ENCODE peak calls at places on chromosome 12, in four cellular contexts. L is HepG2, E is K562, W is A549. K is an unnamed sample.
A peak's percentile ranks its signal among the peaks of the same experiment; 100 is the strongest.

GRCh38 chr12:64427988-64428387 is 23.8 kb downstream of the XPOT start:
- DNase-seq in L (no peak), E (no peak), W (no peak), K (no peak)

GRCh38 chr12:24444634-24445033 is 495.2 kb upstream of the SOX5 start:
- DNase-seq in L (no peak), E (no peak), W (no peak), K (no peak)

GRCh38 chr12:2456122-2456812 is 338.5 kb upstream of the FKBP4 start:
- DNase-seq in L (no peak), E (no peak), W (no peak), K (no peak)

GRCh38 chr12:89235189-89235993 is 116.9 kb downstream of the DUSP6 start:
- DNase-seq in L (no peak), E (no peak), W (no peak), K (no peak)

GRCh38 chr12:54371328-54372112 is 7.2 kb upstream of the GPR84 start:
- DNase-seq in L (no peak), E (no peak), W (no peak), K (no peak)

GRCh38 chr12:42463671-42464070 is 125.9 kb downstream of the PRICKLE1 start:
- DNase-seq in L (no peak), E (no peak), W (no peak), K (no peak)

GRCh38 chr12:62722971-62723680 is 211.8 kb downstream of the PPM1H start:
- DNase-seq in L (no peak), E (no peak), W (no peak), K (no peak)

GRCh38 chr12:132761032-132761910 is at the start of gene ANKLE2:
- DNase-seq in L (peak; percentile 23), E (peak; percentile 85), W (peak; percentile 42), K (no peak)

GRCh38 chr12:24664151-24664550 is 284.8 kb downstream of the BCAT1 start:
- DNase-seq in L (no peak), E (no peak), W (no peak), K (no peak)

GRCh38 chr12:46147144-46147543 is 121.7 kb downstream of the SLC38A1 start:
- DNase-seq in L (no peak), E (no peak), W (no peak), K (no peak)

GRCh38 chr12:54025507-54026393 is 2.5 kb upstream of the HOXC6 start:
- DNase-seq in L (no peak), E (no peak), W (no peak), K (no peak)

GRCh38 chr12:113088971-113089756 is 32.6 kb downstream of the DTX1 start:
- DNase-seq in L (no peak), E (no peak), W (no peak), K (no peak)

GRCh38 chr12:123912415-123913385 is 59.9 kb downstream of the CCDC92 start:
- DNase-seq in L (peak; percentile 40), E (no peak), W (no peak), K (no peak)

GRCh38 chr12:131460516-131460915 is 250.4 kb upstream of the SFSWAP start:
- DNase-seq in L (no peak), E (no peak), W (no peak), K (no peak)

GRCh38 chr12:124804011-124804621 is 59.5 kb downstream of the SCARB1 start:
- DNase-seq in L (peak; percentile 63), E (peak; percentile 85), W (peak; percentile 58), K (peak; percentile 67)

GRCh38 chr12:40382217-40382616 is 157.4 kb downstream of the LRRK2 start:
- DNase-seq in L (no peak), E (no peak), W (no peak), K (no peak)

GRCh38 chr12:2229661-2230539 is 177.1 kb downstream of the CACNA1C start:
- DNase-seq in L (no peak), E (peak; percentile 21), W (no peak), K (no peak)

GRCh38 chr12:12582895-12583303 is 20.2 kb upstream of the DUSP16 start:
- DNase-seq in L (peak; percentile 71), E (no peak), W (peak; percentile 79), K (no peak)

GRCh38 chr12:91180577-91180976 is 2.0 kb downstream of the DCN start:
- DNase-seq in L (no peak), E (no peak), W (no peak), K (no peak)

GRCh38 chr12:31899136-31899535 is 60.1 kb upstream of the RESF1 start:
- DNase-seq in L (no peak), E (no peak), W (no peak), K (no peak)

GRCh38 chr12:112117685-112118084 is 7.7 kb upstream of the TRAFD1 start:
- DNase-seq in L (no peak), E (no peak), W (no peak), K (no peak)

GRCh38 chr12:124576061-124576650 is 8.7 kb upstream of the NCOR2 start:
- DNase-seq in L (no peak), E (no peak), W (no peak), K (no peak)

GRCh38 chr12:119328111-119328510 is 6.4 kb upstream of the CCDC60 start:
- DNase-seq in L (peak; percentile 6), E (peak; percentile 44), W (peak; percentile 12), K (peak; percentile 77)

GRCh38 chr12:22625671-22626251 is 790 bp downstream of the ETNK1 start:
- DNase-seq in L (peak; percentile 40), E (peak; percentile 35), W (peak; percentile 33), K (no peak)

GRCh38 chr12:126936181-126936851 is 1330.7 kb upstream of the TMEM132C start:
- DNase-seq in L (no peak), E (no peak), W (no peak), K (no peak)

GRCh38 chr12:89919241-89919906 is 210.7 kb upstream of the ATP2B1 start:
- DNase-seq in L (no peak), E (no peak), W (no peak), K (no peak)

GRCh38 chr12:3777206-3777809 is 24.4 kb upstream of the CRACR2A start:
- DNase-seq in L (peak; percentile 30), E (peak; percentile 15), W (peak; percentile 25), K (no peak)

GRCh38 chr12:133010657-133011297 is 24.6 kb downstream of the ZNF26 start:
- DNase-seq in L (no peak), E (no peak), W (no peak), K (no peak)

GRCh38 chr12:67220065-67220464 is 49.1 kb upstream of the CAND1 start:
- DNase-seq in L (peak; percentile 10), E (no peak), W (no peak), K (no peak)

GRCh38 chr12:100154472-100155247 is 12.0 kb upstream of the BLTP3B start:
- DNase-seq in L (peak; percentile 69), E (peak; percentile 71), W (peak; percentile 85), K (peak; percentile 98)

GRCh38 chr12:91507754-91508153 is 325.1 kb upstream of the DCN start:
- DNase-seq in L (no peak), E (no peak), W (no peak), K (no peak)

GRCh38 chr12:113016796-113017195 is 38.5 kb downstream of the OAS2 start:
- DNase-seq in L (no peak), E (no peak), W (no peak), K (no peak)

GRCh38 chr12:79926951-79927350 is 7.9 kb downstream of the PPP1R12A start:
- DNase-seq in L (no peak), E (no peak), W (no peak), K (no peak)

GRCh38 chr12:79927772-79928474 is 7.0 kb downstream of the PPP1R12A start:
- DNase-seq in L (no peak), E (no peak), W (no peak), K (no peak)

GRCh38 chr12:79932393-79932792 is 2.5 kb downstream of the PPP1R12A start:
- DNase-seq in L (no peak), E (no peak), W (no peak), K (no peak)

GRCh38 chr12:79925492-79925891 is 9.4 kb downstream of the PPP1R12A start:
- DNase-seq in L (no peak), E (no peak), W (no peak), K (no peak)

DNA sequence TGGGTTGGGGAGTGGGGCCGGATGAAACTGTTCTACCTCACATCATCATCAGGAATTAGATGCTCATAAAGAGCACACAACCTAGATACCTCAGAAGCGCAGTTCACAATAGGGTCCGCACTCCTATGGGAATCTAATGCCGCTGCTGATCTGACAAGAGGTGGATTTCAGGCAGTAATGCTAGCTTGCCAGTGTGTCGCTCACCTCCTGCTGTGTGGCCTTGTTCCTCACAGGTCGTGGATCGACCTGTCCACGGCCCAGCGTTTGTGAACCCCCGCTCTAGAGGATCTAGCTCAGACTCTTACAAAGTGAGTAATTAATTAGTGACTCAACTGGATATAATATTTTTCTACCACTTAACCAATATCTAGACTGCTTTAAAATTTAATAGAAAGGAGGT is 5.8 kb downstream of the PPP1R12A start:
- DNase-seq in L (no peak), E (no peak), W (no peak), K (no peak)
- TF ChIP-seq RNF2 in L (no peak), E (no peak), W (no peak), K (no peak)

DNA sequence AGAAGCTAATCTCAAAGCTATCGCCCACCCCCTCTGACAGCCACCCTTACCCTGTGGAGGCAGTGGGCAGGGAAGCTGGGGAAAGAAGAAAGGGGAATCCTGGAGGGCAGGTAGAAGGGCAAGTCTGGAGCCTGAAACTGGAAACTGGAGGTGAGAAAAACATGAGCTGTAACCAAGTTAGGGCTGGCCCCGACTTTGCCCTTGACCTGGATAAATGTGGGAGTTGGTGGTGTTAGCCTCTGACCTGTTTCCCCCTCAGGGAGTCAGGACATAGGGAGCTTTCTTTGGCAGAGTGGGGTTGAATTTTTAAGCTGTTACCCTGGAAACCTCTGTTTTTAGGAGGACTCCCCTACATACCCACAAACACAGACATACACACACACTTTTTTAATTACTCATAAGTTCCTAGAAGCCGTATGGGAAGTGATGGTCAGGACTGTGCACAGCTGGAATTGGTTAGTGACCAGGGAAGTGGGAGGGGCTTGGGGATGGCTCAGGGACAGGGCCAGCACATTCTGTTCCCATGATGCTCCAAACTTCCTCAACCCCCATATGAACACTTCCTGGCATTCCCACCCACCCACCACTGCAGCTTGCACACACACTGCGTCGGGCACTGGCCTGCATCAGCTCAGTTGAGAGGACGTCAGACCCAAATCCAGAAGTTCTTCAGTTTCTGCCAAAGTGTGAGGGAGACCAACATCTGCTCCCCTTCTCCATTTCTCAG is 5.0 kb upstream of the MMP19 start:
- DNase-seq in L (peak; percentile 26), E (peak; percentile 75), W (no peak), K (no peak)
- TF ChIP-seq EP300 in L (no peak), E (no peak), W (no peak), K (no peak)

GRCh38 chr12:50174971-50175715 is 8.0 kb upstream of the CERS5 start:
- DNase-seq in L (peak; percentile 62), E (peak; percentile 54), W (peak; percentile 52), K (no peak)
- TF ChIP-seq RNF2 in L (no peak), E (no peak), W (no peak), K (no peak)

DNA sequence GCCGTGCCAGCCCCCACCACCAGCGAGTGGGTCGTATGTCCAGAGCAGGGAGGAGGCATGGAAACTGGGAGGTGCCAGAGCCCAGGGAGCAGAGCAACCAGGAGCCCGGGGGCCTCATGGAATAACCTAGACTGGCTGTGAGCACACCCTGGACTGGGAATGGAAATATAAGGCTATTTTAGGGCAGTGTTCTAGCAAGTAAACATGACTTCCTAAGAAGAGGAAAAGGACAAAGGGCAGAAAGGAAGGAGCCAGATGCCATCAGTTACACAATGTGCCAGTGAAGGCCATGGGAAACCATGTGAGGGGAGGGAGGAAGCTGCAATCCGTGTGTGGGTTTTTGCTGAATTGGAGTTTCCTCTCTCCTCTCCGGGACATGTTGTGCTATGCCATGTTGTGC is 18.7 kb upstream of the CPM start:
- DNase-seq in L (no peak), E (no peak), W (no peak), K (no peak)
- TF ChIP-seq EP300 in L (no peak), E (no peak), W (no peak), K (no peak)

GRCh38 chr12:65699251-65699650 is 125.0 kb upstream of the HMGA2 start:
- DNase-seq in L (no peak), E (no peak), W (no peak), K (no peak)
- TF ChIP-seq RNF2 in L (no peak), E (no peak), W (no peak), K (no peak)